ENCODE peak calls at places on chromosomes 5 and 9, in eight cellular contexts. M is cardiac muscle cell, H is omental fat pad, J is tibial artery, Q is Calu3, R is coronary artery, V is GM23338, U is astrocyte of the spinal cord. C is an unnamed sample.

GRCh38 chr9:37273595-37273994 is 148.9 kb upstream of the GRHPR start:
- DNase-seq in M (no peak), H (no peak), J (no peak), Q (no peak), R (no peak), V (no peak), U (no peak), C (no peak)

GRCh38 chr5:8993031-8993430 is 552.8 kb downstream of the SEMA5A start:
- DNase-seq in M (peak), H (no peak), J (no peak), Q (no peak), R (no peak), V (peak), U (no peak), C (no peak)

GRCh38 chr5:141623197-141623596 is 4.4 kb upstream of the DIAPH1 start:
- DNase-seq in M (no peak), H (no peak), J (no peak), Q (no peak), R (no peak), V (peak), U (no peak), C (peak)

GRCh38 chr5:131259326-131259725 is 4.5 kb upstream of the CDC42SE2 start:
- DNase-seq in M (no peak), H (no peak), J (no peak), Q (no peak), R (no peak), V (no peak), U (peak), C (no peak)

GRCh38 chr9:87760534-87760933 is 34.6 kb downstream of the CTSL start:
- DNase-seq in M (no peak), H (no peak), J (no peak), Q (no peak), R (no peak), V (no peak), U (no peak), C (no peak)

GRCh38 chr5:154524181-154524580 is 46.2 kb upstream of the HAND1 start:
- DNase-seq in M (no peak), H (no peak), J (no peak), Q (no peak), R (no peak), V (no peak), U (no peak), C (no peak)

GRCh38 chr5:108238461-108238860 is 143.4 kb downstream of the FBXL17 start:
- DNase-seq in M (no peak), H (no peak), J (no peak), Q (no peak), R (no peak), V (no peak), U (no peak), C (no peak)

GRCh38 chr5:54212331-54212730 is 98.0 kb downstream of the ARL15 start:
- DNase-seq in M (no peak), H (no peak), J (no peak), Q (no peak), R (no peak), V (no peak), U (no peak), C (no peak)

GRCh38 chr5:178426326-178427130 is 163.7 kb downstream of the COL23A1 start:
- DNase-seq in M (no peak), H (no peak), J (no peak), Q (no peak), R (peak), V (no peak), U (no peak), C (no peak)

GRCh38 chr9:4755026-4755609 is 14.1 kb upstream of the AK3 start:
- DNase-seq in M (no peak), H (no peak), J (no peak), Q (no peak), R (no peak), V (no peak), U (no peak), C (no peak)

GRCh38 chr5:91049800-91050199 is 333.3 kb downstream of the ARRDC3 start:
- DNase-seq in M (peak), H (no peak), J (no peak), Q (no peak), R (no peak), V (no peak), U (peak), C (no peak)

GRCh38 chr9:3528466-3528865 is 2.7 kb upstream of the RFX3 start:
- DNase-seq in M (no peak), H (no peak), J (no peak), Q (no peak), R (no peak), V (no peak), U (no peak), C (no peak)

GRCh38 chr5:13613621-13614020 is 330.9 kb downstream of the DNAH5 start:
- DNase-seq in M (no peak), H (no peak), J (no peak), Q (no peak), R (no peak), V (no peak), U (no peak), C (no peak)

GRCh38 chr5:167725741-167726140 is 565.7 kb upstream of the WWC1 start:
- DNase-seq in M (no peak), H (no peak), J (no peak), Q (no peak), R (no peak), V (peak), U (no peak), C (no peak)

GRCh38 chr5:79120221-79120620 is 8.6 kb downstream of the BHMT start:
- DNase-seq in M (no peak), H (no peak), J (no peak), Q (no peak), R (no peak), V (no peak), U (no peak), C (no peak)

GRCh38 chr9:5971740-5972139 is 43.7 kb downstream of the RANBP6 start:
- DNase-seq in M (peak), H (no peak), J (no peak), Q (no peak), R (no peak), V (no peak), U (peak), C (no peak)

GRCh38 chr9:5982352-5982751 is 33.1 kb downstream of the RANBP6 start:
- DNase-seq in M (no peak), H (no peak), J (no peak), Q (no peak), R (no peak), V (no peak), U (no peak), C (no peak)

GRCh38 chr9:5978523-5978922 is 36.9 kb downstream of the RANBP6 start:
- DNase-seq in M (no peak), H (no peak), J (no peak), Q (no peak), R (no peak), V (no peak), U (no peak), C (no peak)

GRCh38 chr9:5976668-5977397 is 38.6 kb downstream of the RANBP6 start:
- DNase-seq in M (no peak), H (no peak), J (no peak), Q (no peak), R (no peak), V (no peak), U (no peak), C (no peak)
- TF ChIP-seq CTCF in M (no peak), H (no peak), J (no peak), Q (no peak), R (no peak), V (no peak), U (no peak), C (no peak)

DNA sequence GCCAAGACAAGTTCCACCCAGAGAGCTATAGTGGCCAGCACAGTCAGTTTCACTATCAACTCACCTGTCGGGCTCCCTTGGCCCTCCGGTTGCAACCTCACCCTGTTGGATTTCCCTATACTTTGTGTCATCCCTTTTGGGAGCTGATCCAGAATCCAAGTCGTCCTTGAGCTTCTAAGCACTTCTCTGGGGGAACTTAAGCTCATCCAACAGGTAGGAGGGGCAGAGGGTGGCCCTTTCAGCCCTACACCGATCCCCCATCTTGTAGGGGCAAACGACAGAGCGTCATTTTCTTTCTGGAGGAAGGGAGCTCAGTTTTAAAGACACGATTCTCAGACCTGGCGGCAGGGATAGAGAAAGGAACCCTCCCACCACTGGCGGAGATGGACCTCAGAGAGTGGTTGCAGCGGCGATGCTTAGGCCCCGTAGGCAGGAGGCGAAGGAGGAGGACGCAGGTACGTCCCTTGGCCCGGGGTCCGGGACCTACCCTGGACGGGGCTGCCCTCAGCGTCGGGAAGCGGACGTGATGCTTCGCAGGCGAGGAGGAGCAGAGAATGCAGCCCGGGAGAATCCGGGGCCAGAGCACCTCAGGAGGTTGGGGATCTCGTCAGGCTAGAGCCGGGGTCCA is 519 bp downstream of the ZER1 start:
- DNase-seq in M (peak), H (no peak), J (no peak), Q (peak), R (no peak), V (no peak), U (no peak), C (no peak)
- TF ChIP-seq CTCF in M (no peak), H (no peak), J (no peak), Q (no peak), R (no peak), V (no peak), U (no peak), C (no peak)

GRCh38 chr9:71249729-71250317 is 128.4 kb upstream of the TRPM3 start:
- DNase-seq in M (peak), H (no peak), J (no peak), Q (peak), R (no peak), V (peak), U (peak), C (peak)
- TF ChIP-seq CTCF in M (peak), H (no peak), J (peak), Q (peak), R (peak), V (peak), U (peak), C (peak)

GRCh38 chr9:77221431-77221830 is 44.1 kb downstream of the VPS13A start:
- DNase-seq in M (no peak), H (no peak), J (no peak), Q (no peak), R (no peak), V (no peak), U (peak), C (no peak)

GRCh38 chr9:77211561-77211960 is 34.2 kb downstream of the VPS13A start:
- DNase-seq in M (no peak), H (no peak), J (no peak), Q (no peak), R (no peak), V (no peak), U (no peak), C (no peak)

GRCh38 chr9:77212801-77213200 is 35.5 kb downstream of the VPS13A start:
- DNase-seq in M (no peak), H (no peak), J (no peak), Q (no peak), R (no peak), V (no peak), U (no peak), C (no peak)

GRCh38 chr9:77218612-77219011 is 41.3 kb downstream of the VPS13A start:
- DNase-seq in M (peak), H (no peak), J (no peak), Q (no peak), R (no peak), V (no peak), U (peak), C (no peak)

DNA sequence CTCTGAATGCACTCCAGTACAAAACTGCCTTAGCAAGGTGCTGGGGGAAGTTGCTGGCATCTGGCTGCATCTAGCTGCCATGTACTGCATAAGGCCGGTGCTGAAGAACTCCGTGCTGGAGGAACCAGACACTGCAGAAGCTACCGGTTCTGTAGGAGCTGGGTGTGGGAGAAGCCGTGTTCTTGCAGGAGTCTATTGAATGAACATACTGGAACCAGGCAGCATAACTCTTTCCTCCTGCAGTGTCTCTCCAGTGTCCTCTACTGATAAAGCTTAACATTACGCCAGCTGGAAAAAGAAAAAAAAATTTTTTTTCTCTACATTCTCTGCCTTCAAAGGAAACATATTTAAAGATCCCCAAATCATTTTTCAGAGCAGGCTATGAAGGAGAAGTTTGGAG is 38.5 kb downstream of the VPS13A start:
- DNase-seq in M (peak), H (no peak), J (no peak), Q (no peak), R (no peak), V (peak), U (peak), C (no peak)
- TF ChIP-seq CTCF in M (peak), H (no peak), J (peak), Q (no peak), R (no peak), V (peak), U (peak), C (no peak)

GRCh38 chr5:170693701-170694100 is 89.8 kb upstream of the GABRP start:
- DNase-seq in M (no peak), H (no peak), J (no peak), Q (no peak), R (no peak), V (peak), U (no peak), C (no peak)

GRCh38 chr5:170697031-170697430 is 86.5 kb upstream of the GABRP start:
- DNase-seq in M (no peak), H (no peak), J (no peak), Q (no peak), R (no peak), V (no peak), U (no peak), C (no peak)

GRCh38 chr5:170694911-170695310 is 88.6 kb upstream of the GABRP start:
- DNase-seq in M (no peak), H (no peak), J (no peak), Q (no peak), R (no peak), V (no peak), U (no peak), C (no peak)

DNA sequence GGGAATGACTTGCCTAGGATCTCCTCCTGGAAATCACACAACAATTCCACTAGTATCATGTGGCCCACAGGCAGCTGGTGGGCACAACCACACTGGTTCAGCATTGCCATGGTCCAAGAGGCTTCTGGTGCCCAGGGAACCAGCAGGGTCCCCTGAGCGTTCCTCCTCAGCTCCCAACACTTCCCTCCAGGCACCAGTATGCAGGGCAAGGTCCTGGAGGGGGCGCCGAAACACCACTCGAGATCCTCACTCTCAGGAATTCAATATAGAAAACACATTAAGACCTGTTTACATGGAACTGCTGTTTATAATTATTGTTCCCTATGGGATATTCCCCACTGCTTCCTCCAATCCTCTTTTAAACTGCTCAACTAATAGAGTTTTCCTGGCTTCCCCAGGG is 91.9 kb upstream of the GABRP start:
- DNase-seq in M (no peak), H (no peak), J (no peak), Q (peak), R (no peak), V (peak), U (no peak), C (no peak)
- TF ChIP-seq CTCF in M (no peak), H (no peak), J (no peak), Q (peak), R (no peak), V (peak), U (no peak), C (no peak)

GRCh38 chr5:115298811-115299210 is 2.4 kb upstream of the CCDC112 start:
- DNase-seq in M (no peak), H (no peak), J (no peak), Q (no peak), R (no peak), V (no peak), U (no peak), C (no peak)
- TF ChIP-seq CTCF in M (no peak), H (no peak), J (no peak), Q (no peak), R (no peak), V (no peak), U (no peak), C (no peak)

DNA sequence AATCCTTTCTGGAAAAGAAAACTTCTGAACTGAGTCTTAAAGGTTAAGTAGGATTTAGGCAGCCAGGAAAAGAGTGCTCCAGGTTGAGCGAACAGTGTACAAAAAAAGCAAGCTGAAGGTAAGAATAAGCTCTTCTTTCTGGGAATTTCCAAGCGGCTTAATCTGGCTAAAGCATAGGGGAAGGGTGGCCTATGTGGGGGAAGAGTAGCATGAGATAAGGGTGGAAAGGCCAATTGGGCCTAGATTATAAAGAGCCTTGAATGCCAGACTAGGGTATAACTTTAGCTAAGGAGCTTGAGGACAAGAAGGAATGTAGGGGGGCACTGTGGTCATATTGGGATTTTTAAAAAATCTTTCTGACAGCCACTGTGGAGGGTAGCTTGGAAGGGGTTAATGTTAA is 37.3 kb upstream of the NR5A1 start:
- DNase-seq in M (no peak), H (no peak), J (no peak), Q (no peak), R (no peak), V (no peak), U (no peak), C (no peak)
- TF ChIP-seq CTCF in M (no peak), H (no peak), J (no peak), Q (no peak), R (no peak), V (no peak), U (no peak), C (no peak)

GRCh38 chr5:38780316-38780715 is 65.5 kb upstream of the OSMR start:
- DNase-seq in M (no peak), H (no peak), J (no peak), Q (no peak), R (no peak), V (no peak), U (peak), C (no peak)

GRCh38 chr5:38782185-38782584 is 63.6 kb upstream of the OSMR start:
- DNase-seq in M (no peak), H (no peak), J (no peak), Q (no peak), R (no peak), V (no peak), U (no peak), C (no peak)

GRCh38 chr5:38777111-38777510 is 68.7 kb upstream of the OSMR start:
- DNase-seq in M (no peak), H (no peak), J (no peak), Q (no peak), R (no peak), V (no peak), U (no peak), C (no peak)

GRCh38 chr5:38783011-38783551 is 62.7 kb upstream of the OSMR start:
- DNase-seq in M (peak), H (no peak), J (no peak), Q (no peak), R (no peak), V (no peak), U (peak), C (peak)

DNA sequence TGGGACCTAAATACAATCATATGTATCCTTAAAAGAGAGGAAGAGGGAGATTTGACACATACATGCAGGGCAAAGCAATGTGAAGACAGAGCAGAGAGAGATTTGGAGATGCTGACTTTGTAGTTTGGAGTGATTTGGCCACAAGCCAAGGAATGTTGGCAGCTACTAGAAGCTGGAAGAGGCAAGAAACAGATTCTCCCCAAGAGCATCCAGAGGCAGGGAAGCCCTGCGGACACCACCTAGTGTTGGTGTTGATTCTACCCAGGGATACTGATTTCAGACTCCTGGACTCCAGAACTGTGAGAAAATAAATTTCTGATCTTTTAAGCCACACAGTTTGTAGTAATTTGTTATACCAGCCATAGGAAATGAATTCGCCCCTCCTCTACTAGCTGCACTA is 64.9 kb upstream of the OSMR start:
- DNase-seq in M (peak), H (peak), J (peak), Q (peak), R (no peak), V (no peak), U (peak), C (peak)
- TF ChIP-seq CTCF in M (peak), H (no peak), J (no peak), Q (no peak), R (no peak), V (no peak), U (peak), C (no peak)